ENCODE peak calls at places on chromosomes 3 and 15, in four cellular contexts. W is cardiac muscle cell; N is left ventricle myocardium inferior; F is CD4-positive, CD25-positive, alpha-beta regulatory T cell. I is an unnamed sample. For H3K4me1 and H3K27me3, the result is how much of the 10 kb centered on the place peaks cover.

GRCh38 chr15:82585072-82585471 is 44.8 kb upstream of the RPS17 start:
- DNase-seq in F (no peak), W (peak), N (no peak), I (no peak)

GRCh38 chr15:81197255-81197630 is 564 bp downstream of the IL16 start:
- DNase-seq in N (no peak), F (no peak), W (no peak), I (no peak)

GRCh38 chr3:8201886-8202285 is 299.7 kb upstream of the LMCD1 start:
- DNase-seq in W (peak), N (no peak), F (no peak), I (no peak)

GRCh38 chr3:141926929-141927328 is 50.5 kb downstream of the ATP1B3 start:
- DNase-seq in F (no peak), W (no peak), N (no peak), I (peak)

GRCh38 chr3:152258448-152259302 is 10.1 kb upstream of the MBNL1 start:
- DNase-seq in N (peak), F (no peak), W (peak), I (peak)

GRCh38 chr15:77975332-77976119 is 102.0 kb downstream of the TBC1D2B start:
- DNase-seq in N (peak), F (no peak), W (no peak), I (no peak)

GRCh38 chr3:187916072-187916471 is 170.8 kb upstream of the BCL6 start:
- DNase-seq in W (no peak), N (no peak), F (no peak), I (no peak)

GRCh38 chr3:59436164-59436958 is 386.5 kb upstream of the CFAP20DC start:
- DNase-seq in F (peak), N (no peak), W (no peak), I (no peak)

GRCh38 chr3:170751083-170751893 is 118.7 kb downstream of the RPL22L1 start:
- DNase-seq in F (no peak), W (peak), N (peak), I (peak)

GRCh38 chr3:62607287-62608029 is 234.1 kb upstream of the FEZF2 start:
- DNase-seq in W (peak), F (no peak), N (peak), I (peak)

GRCh38 chr3:159823763-159824162 is 164.9 kb upstream of the IL12A start:
- DNase-seq in F (no peak), W (no peak), N (no peak), I (no peak)

GRCh38 chr15:59042041-59042440 is 54.6 kb downstream of the RNF111 start:
- DNase-seq in F (no peak), W (no peak), N (no peak), I (no peak)

GRCh38 chr3:127342735-127343134 is 54.9 kb upstream of the PRR20G start:
- DNase-seq in F (no peak), N (no peak), W (no peak), I (no peak)

GRCh38 chr3:187738089-187738399 is 7.2 kb downstream of the BCL6 start:
- DNase-seq in N (no peak), W (no peak), F (no peak), I (no peak)

GRCh38 chr3:107988464-107989156 is 102.2 kb downstream of the CD47 start:
- DNase-seq in F (no peak), W (peak), N (peak), I (peak)

GRCh38 chr3:172186607-172187006 is 147.2 kb downstream of the FNDC3B start:
- DNase-seq in N (no peak), F (no peak), W (no peak), I (no peak)
- H3K4me1 ChIP-seq in N (half or more), F (under half), W (under half), I (under half)

GRCh38 chr3:79926522-79926921 is 158.7 kb upstream of the ROBO1 start:
- DNase-seq in W (no peak), N (no peak), F (no peak), I (no peak)

GRCh38 chr3:79917561-79917960 is 149.8 kb upstream of the ROBO1 start:
- DNase-seq in N (no peak), F (no peak), W (no peak), I (no peak)

GRCh38 chr3:79922633-79923032 is 154.8 kb upstream of the ROBO1 start:
- DNase-seq in F (no peak), N (no peak), W (no peak), I (no peak)
- H3K27me3 ChIP-seq in F (under half), N (under half), W (under half), I (under half)

GRCh38 chr3:13021141-13021933 is 51.9 kb downstream of the IQSEC1 start:
- DNase-seq in F (no peak), N (peak), W (no peak), I (no peak)
- H3K4me1 ChIP-seq in F (under half), N (half or more), W (under half), I (under half)

DNA sequence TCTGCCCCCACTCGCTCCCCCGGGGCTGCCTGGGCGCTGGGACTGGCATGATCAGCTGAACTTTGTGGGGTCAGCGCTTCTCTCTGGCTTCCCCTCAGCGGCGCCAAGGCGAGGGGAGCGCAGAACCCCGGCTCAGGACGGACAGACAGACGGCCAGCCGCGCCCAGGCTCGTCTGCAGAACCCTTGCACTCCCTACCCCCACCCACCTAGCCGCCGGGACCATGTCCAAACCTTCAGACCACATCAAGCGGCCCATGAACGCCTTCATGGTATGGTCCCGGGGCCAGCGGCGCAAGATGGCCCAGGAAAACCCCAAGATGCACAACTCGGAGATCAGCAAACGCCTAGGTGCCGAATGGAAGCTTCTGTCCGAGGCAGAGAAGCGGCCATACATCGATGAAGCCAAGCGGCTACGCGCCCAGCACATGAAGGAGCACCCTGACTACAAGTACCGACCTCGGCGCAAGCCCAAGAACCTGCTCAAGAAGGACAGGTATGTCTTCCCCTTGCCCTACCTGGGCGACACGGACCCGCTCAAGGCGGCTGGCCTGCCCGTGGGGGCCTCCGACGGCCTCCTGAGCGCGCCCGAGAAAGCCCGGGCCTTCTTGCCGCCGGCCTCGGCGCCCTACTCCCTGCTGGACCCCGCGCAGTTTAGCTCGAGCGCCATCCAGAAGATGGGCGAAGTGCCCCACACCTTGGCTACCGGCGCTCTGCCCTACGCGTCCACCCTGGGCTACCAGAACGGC is 621 bp downstream of the SOX14 start:
- DNase-seq in W (no peak), N (no peak), F (no peak), I (peak)
- H3K27me3 ChIP-seq in W (half or more), N (half or more), F (under half), I (under half)

GRCh38 chr3:51390600-51391074 is 448 bp upstream of the RBM15B start:
- DNase-seq in N (no peak), F (no peak), W (no peak), I (no peak)

GRCh38 chr3:51393096-51393495 is 2.0 kb downstream of the RBM15B start:
- DNase-seq in N (no peak), W (no peak), F (no peak), I (no peak)

GRCh38 chr3:51391075-51391565 is at the start of gene RBM15B:
- DNase-seq in W (peak), N (peak), F (peak), I (peak)

GRCh38 chr3:51392301-51393095 is 1.4 kb downstream of the RBM15B start:
- DNase-seq in F (no peak), N (no peak), W (no peak), I (peak)

GRCh38 chr3:51391566-51392300 is 648 bp downstream of the RBM15B start:
- DNase-seq in F (peak), W (peak), N (no peak), I (peak)
- H3K4me1 ChIP-seq in F (half or more), W (under half), N (half or more), I (under half)

GRCh38 chr3:194120789-194121770 is 14.9 kb upstream of the HES1 start:
- DNase-seq in N (no peak), W (no peak), F (no peak), I (no peak)
- H3K27me3 ChIP-seq in N (half or more), W (under half), F (under half), I (under half)

GRCh38 chr15:73926191-73927002 is at the start of gene LOXL1:
- DNase-seq in W (peak), F (no peak), N (peak), I (peak)
- H3K4me1 ChIP-seq in W (under half), F (half or more), N (half or more), I (under half)

DNA sequence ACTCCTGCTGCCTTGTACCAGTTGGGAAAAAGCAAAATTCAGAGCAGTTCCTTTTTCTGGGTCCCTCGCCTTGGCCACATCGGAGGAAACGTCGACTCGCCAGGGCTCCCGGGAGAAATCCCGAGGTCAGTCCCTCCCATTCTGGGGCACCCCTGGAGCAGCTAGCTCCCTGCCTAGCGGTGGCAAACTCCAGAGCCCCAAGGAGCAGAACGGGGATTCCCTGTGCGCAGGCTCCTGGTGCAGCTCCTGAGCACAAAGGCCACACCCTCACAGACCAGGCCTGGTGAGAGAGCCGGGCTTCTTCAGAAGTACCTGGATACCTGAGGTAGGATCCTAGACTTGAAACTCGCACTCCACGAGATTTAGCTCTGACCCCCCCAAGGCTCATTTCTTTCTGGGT is 2.6 kb downstream of the LRRC3B start:
- DNase-seq in N (no peak), F (no peak), W (no peak), I (no peak)
- H3K27me3 ChIP-seq in N (half or more), F (under half), W (half or more), I (under half)

I was measured in right cardiac atrium.